ENCODE peak calls at places on chromosomes 12 and 14, in eight cellular contexts. One of them, this sample, is unnamed.
A peak's percentile ranks its signal among the peaks of the same experiment; 100 is the strongest.

GRCh38 chr12:64525461-64526160 is 73.7 kb downstream of the TBK1 start:
- DNase-seq in GM12878: no peak
- DNase-seq in IMR-90: no peak
- DNase-seq in osteoblast: no peak
- DNase-seq in brain microvascular endothelial cell: no peak
- DNase-seq in heart right ventricle: no peak
- DNase-seq in left lung: no peak
- DNase-seq in psoas muscle: no peak
- DNase-seq in this sample: peak; percentile 66

GRCh38 chr12:90366286-90366685 is 588.7 kb downstream of the CCER1 start:
- DNase-seq in osteoblast: peak; percentile 14
- DNase-seq in psoas muscle: no peak
- DNase-seq in IMR-90: peak; percentile 36
- DNase-seq in left lung: no peak
- DNase-seq in brain microvascular endothelial cell: peak; percentile 58
- DNase-seq in heart right ventricle: no peak
- DNase-seq in GM12878: no peak
- DNase-seq in this sample: no peak

GRCh38 chr14:29663281-29663801 is 264.3 kb downstream of the PRKD1 start:
- DNase-seq in GM12878: no peak
- DNase-seq in psoas muscle: no peak
- DNase-seq in heart right ventricle: no peak
- DNase-seq in left lung: no peak
- DNase-seq in IMR-90: no peak
- DNase-seq in brain microvascular endothelial cell: no peak
- DNase-seq in osteoblast: no peak
- DNase-seq in this sample: peak; percentile 82

GRCh38 chr14:93059917-93060545 is 55.7 kb downstream of the ITPK1 start:
- DNase-seq in brain microvascular endothelial cell: no peak
- DNase-seq in IMR-90: no peak
- DNase-seq in GM12878: no peak
- DNase-seq in osteoblast: peak; percentile 43
- DNase-seq in heart right ventricle: no peak
- DNase-seq in left lung: no peak
- DNase-seq in psoas muscle: no peak
- DNase-seq in this sample: peak; percentile 80

GRCh38 chr14:45194964-45195363 is 58.0 kb downstream of the MIS18BP1 start:
- DNase-seq in psoas muscle: no peak
- DNase-seq in brain microvascular endothelial cell: no peak
- DNase-seq in IMR-90: no peak
- DNase-seq in left lung: no peak
- DNase-seq in heart right ventricle: no peak
- DNase-seq in osteoblast: no peak
- DNase-seq in GM12878: no peak
- DNase-seq in this sample: no peak

GRCh38 chr14:100523536-100524025 is 63.6 kb downstream of the BEGAIN start:
- DNase-seq in osteoblast: no peak
- DNase-seq in GM12878: no peak
- DNase-seq in heart right ventricle: no peak
- DNase-seq in brain microvascular endothelial cell: no peak
- DNase-seq in left lung: peak; percentile 9
- DNase-seq in psoas muscle: no peak
- DNase-seq in IMR-90: no peak
- DNase-seq in this sample: no peak

GRCh38 chr12:9707864-9708808 is 24.8 kb downstream of the CLECL1 start:
- DNase-seq in heart right ventricle: peak; percentile 50
- DNase-seq in brain microvascular endothelial cell: peak; percentile 36
- DNase-seq in GM12878: no peak
- DNase-seq in psoas muscle: peak; percentile 48
- DNase-seq in IMR-90: peak; percentile 65
- DNase-seq in osteoblast: peak; percentile 41
- DNase-seq in left lung: peak; percentile 57
- DNase-seq in this sample: peak; percentile 87

GRCh38 chr14:74980746-74981661 is 21.7 kb upstream of the EIF2B2 start:
- DNase-seq in left lung: no peak
- DNase-seq in brain microvascular endothelial cell: peak; percentile 41
- DNase-seq in GM12878: no peak
- DNase-seq in heart right ventricle: no peak
- DNase-seq in osteoblast: peak; percentile 95
- DNase-seq in psoas muscle: peak; percentile 86
- DNase-seq in IMR-90: peak; percentile 19
- DNase-seq in this sample: peak; percentile 90

GRCh38 chr12:66756631-66757030 is 77.8 kb upstream of the GRIP1 start:
- DNase-seq in left lung: no peak
- DNase-seq in brain microvascular endothelial cell: no peak
- DNase-seq in GM12878: no peak
- DNase-seq in IMR-90: no peak
- DNase-seq in heart right ventricle: no peak
- DNase-seq in psoas muscle: no peak
- DNase-seq in osteoblast: no peak
- DNase-seq in this sample: no peak

GRCh38 chr12:108772247-108772646 is 40.9 kb upstream of the CORO1C start:
- DNase-seq in osteoblast: peak; percentile 90
- DNase-seq in psoas muscle: peak; percentile 81
- DNase-seq in GM12878: peak; percentile 25
- DNase-seq in IMR-90: no peak
- DNase-seq in left lung: no peak
- DNase-seq in brain microvascular endothelial cell: no peak
- DNase-seq in heart right ventricle: no peak
- DNase-seq in this sample: no peak

GRCh38 chr12:102454808-102455760 is 25.3 kb downstream of the IGF1 start:
- DNase-seq in left lung: peak; percentile 60
- DNase-seq in psoas muscle: no peak
- DNase-seq in heart right ventricle: no peak
- DNase-seq in brain microvascular endothelial cell: no peak
- DNase-seq in IMR-90: peak; percentile 74
- DNase-seq in osteoblast: no peak
- DNase-seq in GM12878: no peak
- DNase-seq in this sample: no peak

GRCh38 chr12:1013618-1014489 is 22.8 kb downstream of the ERC1 start:
- DNase-seq in GM12878: no peak
- DNase-seq in brain microvascular endothelial cell: peak; percentile 81
- DNase-seq in IMR-90: peak; percentile 87
- DNase-seq in heart right ventricle: no peak
- DNase-seq in osteoblast: no peak
- DNase-seq in psoas muscle: no peak
- DNase-seq in left lung: no peak
- DNase-seq in this sample: no peak

GRCh38 chr12:31781894-31782540 is 53.2 kb upstream of the AMN1 start:
- DNase-seq in GM12878: no peak
- DNase-seq in brain microvascular endothelial cell: no peak
- DNase-seq in IMR-90: no peak
- DNase-seq in left lung: no peak
- DNase-seq in psoas muscle: no peak
- DNase-seq in heart right ventricle: no peak
- DNase-seq in osteoblast: no peak
- DNase-seq in this sample: no peak

GRCh38 chr14:68137704-68138619 is 318.4 kb downstream of the RAD51B start:
- DNase-seq in brain microvascular endothelial cell: peak; percentile 99
- DNase-seq in psoas muscle: peak; percentile 69
- DNase-seq in IMR-90: peak; percentile 95
- DNase-seq in heart right ventricle: peak; percentile 6
- DNase-seq in left lung: no peak
- DNase-seq in GM12878: no peak
- DNase-seq in osteoblast: peak; percentile 90
- DNase-seq in this sample: peak; percentile 93

GRCh38 chr14:105207460-105207901 is 26.4 kb upstream of the NUDT14 start:
- DNase-seq in left lung: no peak
- DNase-seq in IMR-90: no peak
- DNase-seq in osteoblast: no peak
- DNase-seq in brain microvascular endothelial cell: no peak
- DNase-seq in psoas muscle: no peak
- DNase-seq in GM12878: no peak
- DNase-seq in heart right ventricle: peak; percentile 55
- DNase-seq in this sample: peak; percentile 69
- TF ChIP-seq CTCF in left lung: no peak
- TF ChIP-seq CTCF in IMR-90: no peak
- TF ChIP-seq CTCF in osteoblast: no peak
- TF ChIP-seq CTCF in brain microvascular endothelial cell: no peak
- TF ChIP-seq CTCF in psoas muscle: no peak
- TF ChIP-seq CTCF in GM12878: no peak
- TF ChIP-seq CTCF in heart right ventricle: peak; percentile 31
- TF ChIP-seq CTCF in this sample: peak; percentile 52

DNA sequence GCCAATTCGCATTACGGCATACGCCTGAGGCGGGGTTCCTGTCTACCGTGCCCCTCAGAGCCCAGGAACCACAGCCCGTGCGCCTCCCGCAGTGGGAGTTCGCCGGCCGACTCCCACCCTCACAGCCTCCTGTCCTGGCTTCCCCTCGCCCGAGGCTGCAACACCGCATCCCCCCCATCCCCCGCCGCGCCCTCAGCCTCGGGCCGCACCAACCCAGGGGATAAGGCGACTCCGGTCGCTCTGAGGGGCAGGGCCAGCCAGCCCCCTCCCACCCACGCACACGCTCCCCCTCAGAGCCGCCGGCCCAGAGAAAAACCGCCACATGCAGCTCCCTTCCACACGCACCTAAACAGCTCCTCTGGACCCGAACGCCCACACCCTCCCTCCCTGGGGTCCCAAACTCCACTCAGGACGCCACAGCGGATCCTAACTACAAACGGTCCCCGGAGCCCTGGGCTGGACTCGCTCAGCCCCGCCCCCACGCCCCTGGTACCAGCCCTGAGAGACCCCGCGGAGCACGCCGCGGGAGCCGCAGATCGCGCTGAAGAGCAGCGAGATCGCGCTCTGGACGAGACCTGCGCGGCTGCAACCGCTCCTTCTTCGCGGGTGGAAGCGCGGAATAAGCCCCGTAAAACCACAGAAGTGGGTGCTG is at the start of gene C14orf39:
- DNase-seq in heart right ventricle: no peak
- DNase-seq in left lung: no peak
- DNase-seq in brain microvascular endothelial cell: no peak
- DNase-seq in psoas muscle: peak; percentile 80
- DNase-seq in IMR-90: peak; percentile 65
- DNase-seq in osteoblast: peak; percentile 79
- DNase-seq in GM12878: no peak
- DNase-seq in this sample: peak; percentile 90
- H3K27ac ChIP-seq in heart right ventricle: no peak within 1 kb of the TSS
- H3K27ac ChIP-seq in left lung: no peak within 1 kb of the TSS
- H3K27ac ChIP-seq in brain microvascular endothelial cell: no peak within 1 kb of the TSS
- H3K27ac ChIP-seq in psoas muscle: no peak within 1 kb of the TSS
- H3K27ac ChIP-seq in IMR-90: peak within 1 kb of the TSS; percentile 68
- H3K27ac ChIP-seq in osteoblast: no peak within 1 kb of the TSS
- H3K27ac ChIP-seq in GM12878: no peak within 1 kb of the TSS
- H3K27ac ChIP-seq in this sample: no peak within 1 kb of the TSS

GRCh38 chr12:26285401-26285800 is 90.0 kb downstream of the SSPN start:
- DNase-seq in osteoblast: no peak
- DNase-seq in heart right ventricle: no peak
- DNase-seq in GM12878: no peak
- DNase-seq in brain microvascular endothelial cell: no peak
- DNase-seq in left lung: no peak
- DNase-seq in psoas muscle: no peak
- DNase-seq in IMR-90: no peak
- DNase-seq in this sample: no peak

GRCh38 chr12:26290560-26290959 is 95.2 kb downstream of the SSPN start:
- DNase-seq in heart right ventricle: no peak
- DNase-seq in IMR-90: no peak
- DNase-seq in osteoblast: no peak
- DNase-seq in brain microvascular endothelial cell: no peak
- DNase-seq in left lung: no peak
- DNase-seq in psoas muscle: no peak
- DNase-seq in GM12878: no peak
- DNase-seq in this sample: no peak

GRCh38 chr12:26283617-26284016 is 88.2 kb downstream of the SSPN start:
- DNase-seq in brain microvascular endothelial cell: no peak
- DNase-seq in heart right ventricle: no peak
- DNase-seq in psoas muscle: no peak
- DNase-seq in left lung: no peak
- DNase-seq in GM12878: no peak
- DNase-seq in osteoblast: no peak
- DNase-seq in IMR-90: no peak
- DNase-seq in this sample: no peak

GRCh38 chr12:26286186-26286585 is 90.8 kb downstream of the SSPN start:
- DNase-seq in osteoblast: no peak
- DNase-seq in GM12878: no peak
- DNase-seq in IMR-90: no peak
- DNase-seq in brain microvascular endothelial cell: no peak
- DNase-seq in psoas muscle: no peak
- DNase-seq in left lung: no peak
- DNase-seq in heart right ventricle: no peak
- DNase-seq in this sample: no peak

DNA sequence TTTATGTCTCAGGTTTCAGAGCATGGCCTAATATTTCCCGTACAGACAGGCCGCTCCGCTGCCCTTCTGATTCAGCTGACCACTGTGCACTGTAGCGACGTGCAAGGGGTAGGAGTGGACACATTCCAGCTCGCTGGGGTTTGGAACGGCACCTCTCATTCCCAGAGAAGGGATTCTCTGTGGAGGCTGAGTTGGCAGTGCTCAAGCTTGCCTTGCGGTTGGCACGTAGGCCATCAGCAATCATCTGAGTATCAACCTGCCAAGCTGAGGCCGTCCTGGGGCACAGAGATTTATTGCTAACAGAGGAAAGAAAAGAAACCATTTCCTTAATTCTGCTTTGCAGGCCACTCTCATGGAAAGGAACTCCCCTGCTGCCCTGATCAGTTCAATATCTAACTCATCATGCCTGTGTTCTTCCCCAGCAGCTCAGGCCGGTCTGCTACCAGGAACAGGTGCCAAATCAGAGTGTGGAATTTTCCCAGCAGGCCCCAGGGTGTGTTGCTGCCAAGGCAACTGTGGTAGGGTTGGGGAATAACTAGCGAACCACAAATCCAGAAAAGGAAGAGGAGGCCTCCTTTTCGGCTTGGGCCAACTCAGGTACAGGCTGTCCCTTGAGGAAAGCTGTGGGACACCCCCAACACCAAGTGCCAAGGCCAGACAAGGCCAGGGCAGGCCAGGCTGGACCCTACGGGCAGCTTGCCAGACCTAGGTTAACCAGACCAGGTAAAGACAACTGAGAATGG is 92.5 kb downstream of the SSPN start:
- DNase-seq in heart right ventricle: peak; percentile 54
- DNase-seq in left lung: no peak
- DNase-seq in brain microvascular endothelial cell: no peak
- DNase-seq in GM12878: no peak
- DNase-seq in osteoblast: no peak
- DNase-seq in psoas muscle: peak; percentile 49
- DNase-seq in IMR-90: no peak
- DNase-seq in this sample: no peak
- H3K4me3 ChIP-seq in heart right ventricle: no peak overlapping the region
- H3K4me3 ChIP-seq in left lung: no peak overlapping the region
- H3K4me3 ChIP-seq in brain microvascular endothelial cell: no peak overlapping the region
- H3K4me3 ChIP-seq in GM12878: no peak overlapping the region
- H3K4me3 ChIP-seq in osteoblast: peak overlapping the region; percentile 14
- H3K4me3 ChIP-seq in psoas muscle: peak overlapping the region; percentile 11
- H3K4me3 ChIP-seq in IMR-90: no peak overlapping the region
- H3K4me3 ChIP-seq in this sample: no peak overlapping the region

GRCh38 chr12:11264501-11264900 is 5.0 kb downstream of the PRB3 start:
- DNase-seq in heart right ventricle: no peak
- DNase-seq in IMR-90: no peak
- DNase-seq in osteoblast: no peak
- DNase-seq in GM12878: no peak
- DNase-seq in psoas muscle: no peak
- DNase-seq in left lung: no peak
- DNase-seq in brain microvascular endothelial cell: no peak
- DNase-seq in this sample: no peak

GRCh38 chr12:11273449-11273848 is 3.9 kb upstream of the PRB3 start:
- DNase-seq in heart right ventricle: no peak
- DNase-seq in osteoblast: no peak
- DNase-seq in psoas muscle: no peak
- DNase-seq in brain microvascular endothelial cell: no peak
- DNase-seq in IMR-90: no peak
- DNase-seq in left lung: no peak
- DNase-seq in GM12878: no peak
- DNase-seq in this sample: no peak

GRCh38 chr12:11269607-11270006 is at the start of gene PRB3:
- DNase-seq in osteoblast: no peak
- DNase-seq in heart right ventricle: no peak
- DNase-seq in IMR-90: no peak
- DNase-seq in GM12878: no peak
- DNase-seq in psoas muscle: no peak
- DNase-seq in left lung: no peak
- DNase-seq in brain microvascular endothelial cell: no peak
- DNase-seq in this sample: no peak
- TF ChIP-seq CTCF in osteoblast: no peak
- TF ChIP-seq CTCF in heart right ventricle: no peak
- TF ChIP-seq CTCF in IMR-90: no peak
- TF ChIP-seq CTCF in GM12878: no peak
- TF ChIP-seq CTCF in psoas muscle: no peak
- TF ChIP-seq CTCF in left lung: no peak
- TF ChIP-seq CTCF in brain microvascular endothelial cell: no peak
- TF ChIP-seq CTCF in this sample: no peak

This sample was measured in endodermal cell.